ENCODE peak calls at places on chromosomes 1 and 21, in seven cellular contexts. D, B, S, Q, P, H and N are unnamed samples.

GRCh38 chr1:110150330-110151174 is at the start of gene SLC6A17:
- DNase-seq in P (no peak), D (no peak), S (no peak), Q (no peak), B (no peak), H (peak; percentile 75), N (no peak)

GRCh38 chr1:53992085-53992874 is 25.7 kb downstream of the LDLRAD1 start:
- DNase-seq in Q (no peak), H (peak; percentile 43), D (no peak), S (no peak), P (no peak), B (no peak), N (no peak)

GRCh38 chr1:83512371-83513004 is 486.4 kb downstream of the TTLL7 start:
- DNase-seq in Q (no peak), P (no peak), D (peak; percentile 46), H (peak; percentile 27), S (no peak), B (no peak), N (no peak)

GRCh38 chr1:11527541-11528452 is 48.8 kb downstream of the DISP3 start:
- DNase-seq in P (no peak), Q (no peak), S (no peak), B (no peak), D (no peak), H (no peak), N (no peak)

GRCh38 chr1:89953072-89953626 is 41.8 kb upstream of the ZNF326 start:
- DNase-seq in H (peak; percentile 70), S (peak; percentile 20), P (peak; percentile 36), Q (no peak), B (peak; percentile 50), D (peak; percentile 54), N (peak; percentile 79)

GRCh38 chr1:174284052-174284451 is 124.7 kb downstream of the RABGAP1L start:
- DNase-seq in Q (no peak), B (no peak), S (no peak), P (no peak), D (no peak), H (no peak), N (no peak)

GRCh38 chr21:44702973-44703730 is 6.2 kb downstream of the KRTAP10-12 start:
- DNase-seq in Q (no peak), D (peak; percentile 38), S (no peak), H (no peak), B (peak; percentile 17), P (no peak), N (peak; percentile 35)

GRCh38 chr21:45618287-45618686 is 25.2 kb upstream of the PCBP3 start:
- DNase-seq in P (no peak), S (no peak), D (peak; percentile 49), H (no peak), B (no peak), Q (no peak), N (peak; percentile 36)

GRCh38 chr1:29634324-29635072 is 398.2 kb downstream of the PTPRU start:
- DNase-seq in B (no peak), Q (no peak), P (no peak), D (no peak), S (no peak), H (no peak), N (no peak)

GRCh38 chr21:32392299-32392879 is 423 bp downstream of the URB1 start:
- DNase-seq in B (no peak), Q (no peak), H (no peak), P (no peak), S (no peak), D (no peak), N (no peak)

GRCh38 chr1:64505232-64505943 is 35.5 kb downstream of the CACHD1 start:
- DNase-seq in D (peak; percentile 51), S (peak; percentile 51), H (peak; percentile 86), Q (peak; percentile 60), B (peak; percentile 63), P (peak; percentile 61), N (peak; percentile 82)

GRCh38 chr1:246782120-246782900 is 58.1 kb downstream of the SCCPDH start:
- DNase-seq in D (no peak), H (no peak), S (no peak), B (peak; percentile 80), P (no peak), Q (no peak), N (no peak)

DNA sequence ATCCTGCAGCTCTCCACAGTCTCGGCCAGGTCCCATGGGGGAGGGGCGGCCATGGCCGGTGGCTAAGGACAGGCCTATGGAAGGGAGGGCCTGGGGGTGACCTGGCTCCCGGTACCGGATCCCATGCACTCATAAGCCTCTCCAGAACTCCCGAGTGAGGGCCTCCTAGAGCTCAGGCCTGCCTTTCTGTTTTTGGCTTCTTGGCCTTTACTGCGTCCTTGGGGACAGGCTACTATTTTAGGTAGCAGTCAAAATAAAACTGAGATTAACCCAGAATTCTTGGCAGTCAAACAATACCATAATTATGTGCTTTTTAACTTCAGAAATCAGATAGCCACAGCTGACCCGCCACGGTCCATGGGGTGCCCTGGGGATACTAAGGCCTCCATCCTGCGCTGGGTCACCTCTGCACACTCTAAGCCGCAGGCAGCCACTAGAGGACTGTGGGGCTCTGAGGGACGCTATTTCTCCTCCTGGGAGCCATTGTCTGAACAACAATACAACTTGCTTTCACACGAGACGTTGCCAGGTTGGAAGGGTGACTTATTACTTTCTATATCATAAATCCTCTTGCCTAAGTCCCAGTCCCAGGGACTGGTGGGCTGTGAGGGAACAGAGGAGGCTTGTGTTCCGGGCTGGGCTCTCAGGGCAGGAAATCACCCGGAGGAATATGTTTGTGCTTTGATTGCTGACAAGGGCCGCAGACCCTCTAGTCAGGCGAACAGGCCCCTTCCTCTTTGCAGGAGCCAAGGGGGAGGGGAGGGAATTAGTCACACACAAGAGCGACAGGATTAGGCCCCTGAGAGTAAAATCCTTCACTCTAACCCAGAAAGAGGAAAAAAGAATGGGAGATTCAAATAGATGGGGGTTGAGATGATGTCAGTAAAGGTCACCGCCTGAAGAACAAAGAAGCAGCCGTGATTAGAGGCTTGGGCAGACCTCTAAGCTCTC is 40.7 kb upstream of the BCAR3 start:
- DNase-seq in S (peak; percentile 11), D (no peak), P (no peak), Q (no peak), H (peak; percentile 25), B (no peak), N (no peak)
- TF ChIP-seq CTCF in S (no peak), D (no peak), P (no peak), Q (no peak), H (no peak), B (no peak), N (no peak)

GRCh38 chr1:38989979-38990378 is 1.1 kb upstream of the AKIRIN1 start:
- DNase-seq in H (no peak), Q (no peak), D (no peak), B (no peak), S (no peak), P (no peak), N (no peak)

GRCh38 chr1:38990401-38990745 is 703 bp upstream of the AKIRIN1 start:
- DNase-seq in P (no peak), B (no peak), Q (no peak), D (no peak), H (no peak), S (no peak), N (no peak)

GRCh38 chr1:38990746-38991637 is at the start of gene AKIRIN1:
- DNase-seq in Q (peak; percentile 99), S (peak; percentile 98), B (peak; percentile 99), P (peak; percentile 99), D (peak; percentile 100), H (peak; percentile 95), N (peak; percentile 100)

GRCh38 chr1:38992450-38993111 is 1.5 kb downstream of the AKIRIN1 start:
- DNase-seq in D (no peak), S (no peak), P (no peak), B (no peak), Q (no peak), H (no peak), N (no peak)

DNA sequence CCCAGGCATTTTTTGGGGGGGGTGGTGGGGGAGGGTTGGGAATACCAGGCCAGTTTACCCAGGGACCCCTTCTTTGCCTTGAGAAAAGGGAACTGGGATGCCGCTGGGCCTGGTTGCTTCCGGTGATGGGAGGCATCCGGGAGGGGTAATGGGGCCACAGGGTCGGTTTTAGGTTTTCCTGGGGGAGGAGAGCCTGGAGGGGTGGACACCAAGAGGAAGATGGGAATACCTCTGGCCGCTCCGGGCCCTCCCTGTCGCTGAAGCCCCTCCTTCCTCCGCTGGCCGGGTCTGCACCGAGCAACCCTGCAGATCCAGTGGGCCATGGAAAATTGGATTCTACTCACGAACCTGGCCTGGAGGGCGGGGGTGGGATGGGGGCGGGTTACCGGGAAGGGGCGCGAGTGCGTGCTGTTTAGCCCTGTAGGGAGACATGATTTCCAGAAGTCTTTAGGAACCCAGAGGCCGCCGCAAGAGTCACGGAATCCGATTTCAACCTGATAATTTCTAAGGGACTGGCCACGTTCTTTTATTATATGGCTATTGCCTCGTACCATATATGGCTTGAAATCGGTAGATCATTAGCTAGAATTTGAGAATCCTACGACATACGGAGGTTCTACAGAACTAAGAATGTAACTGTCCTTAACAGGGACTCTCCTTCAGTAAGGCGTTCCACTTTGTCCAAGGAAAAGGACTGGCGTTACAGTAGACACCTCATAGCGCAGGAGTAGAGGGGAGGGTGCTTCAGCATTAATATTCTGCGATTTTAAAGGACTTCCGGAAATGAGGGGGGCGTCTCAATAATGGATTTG is 768 bp downstream of the AKIRIN1 start:
- DNase-seq in B (no peak), P (peak; percentile 27), S (peak; percentile 31), Q (peak; percentile 48), D (peak; percentile 59), H (peak; percentile 64), N (peak; percentile 51)
- H3K4me1 ChIP-seq in B (peaks cover 26% of the 10 kb centered on the region), P (peaks cover 54% of the 10 kb centered on the region), S (peaks cover 29% of the 10 kb centered on the region), Q (peaks cover 26% of the 10 kb centered on the region), D (peaks cover 5% of the 10 kb centered on the region), H (peaks cover 59% of the 10 kb centered on the region), N (no peaks in the 10 kb centered on the region)

GRCh38 chr1:161314201-161314981 is at the start of gene SDHC:
- DNase-seq in P (peak; percentile 89), S (peak; percentile 91), H (peak; percentile 96), B (peak; percentile 94), Q (peak; percentile 92), D (peak; percentile 93), N (peak; percentile 89)
- TF ChIP-seq CTCF in P (no peak), S (no peak), H (peak; percentile 54), B (peak; percentile 12), Q (peak; percentile 15), D (peak; percentile 16), N (peak; percentile 24)

GRCh38 chr1:20476260-20477038 is 9.6 kb downstream of the CAMK2N1 start:
- DNase-seq in H (peak; percentile 88), B (peak; percentile 72), P (peak; percentile 67), Q (no peak), D (peak; percentile 97), S (peak; percentile 58), N (peak; percentile 96)

GRCh38 chr1:20474333-20474975 is 11.6 kb downstream of the CAMK2N1 start:
- DNase-seq in Q (no peak), S (no peak), B (no peak), P (no peak), D (no peak), H (no peak), N (no peak)

GRCh38 chr1:20473894-20474293 is 12.1 kb downstream of the CAMK2N1 start:
- DNase-seq in S (no peak), B (no peak), D (no peak), Q (no peak), P (no peak), H (no peak), N (no peak)

GRCh38 chr1:20472860-20473711 is 12.9 kb downstream of the CAMK2N1 start:
- DNase-seq in D (peak; percentile 80), B (peak; percentile 82), H (peak; percentile 95), P (peak; percentile 50), S (peak; percentile 51), Q (no peak), N (peak; percentile 73)

DNA sequence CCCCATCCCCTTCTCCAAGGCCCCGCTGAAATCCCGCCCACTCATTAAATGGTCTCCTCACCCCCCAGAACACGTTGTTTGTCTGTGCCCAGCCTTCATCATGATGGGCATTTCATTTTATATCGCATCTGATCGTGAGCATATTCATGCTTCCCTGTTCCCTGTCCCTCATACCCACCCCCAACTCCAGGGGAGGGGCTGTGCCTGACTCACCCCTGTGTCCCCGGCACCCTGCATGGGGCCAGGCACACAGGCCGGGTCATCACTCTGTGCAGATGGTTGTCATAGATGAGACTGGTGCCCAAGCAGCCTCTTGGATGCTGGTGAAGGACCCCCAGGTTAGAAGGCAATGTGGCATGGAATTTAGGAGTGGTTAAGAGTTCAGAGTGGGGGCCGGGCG is 11.0 kb downstream of the CAMK2N1 start:
- DNase-seq in Q (no peak), S (no peak), P (no peak), B (no peak), H (no peak), D (no peak), N (peak; percentile 57)
- H3K4me1 ChIP-seq in Q (peaks cover 21% of the 10 kb centered on the region), S (peaks cover 16% of the 10 kb centered on the region), P (peaks cover 29% of the 10 kb centered on the region), B (no peaks in the 10 kb centered on the region), H (peaks cover 32% of the 10 kb centered on the region), D (peaks cover 36% of the 10 kb centered on the region), N (peaks cover 62% of the 10 kb centered on the region)